ENCODE peak calls at places on chromosome 15, in ten cellular contexts. One of them, this sample, is unnamed.

GRCh38 chr15:52523192-52523591 is 5.5 kb downstream of the MYO5A start:
- DNase-seq in lower lobe of right lung: no peak
- DNase-seq in neural crest cell: no peak
- DNase-seq in pons: no peak
- DNase-seq in uterus: no peak
- DNase-seq in iris pigment epithelial cell: peak
- DNase-seq in RCC 7860: peak
- DNase-seq in activated effector memory CD4-positive, alpha-beta T cell treated with anti-CD3 and anti-CD28 coated beads, Interleukin-2, amount 50 U/mL, for 16 hours: no peak
- DNase-seq in fibroblast of mammary gland: peak
- DNase-seq in HEK293T: no peak
- DNase-seq in this sample: no peak

GRCh38 chr15:51030649-51031316 is 63.9 kb downstream of the TNFAIP8L3 start:
- DNase-seq in iris pigment epithelial cell: peak
- DNase-seq in pons: no peak
- DNase-seq in activated effector memory CD4-positive, alpha-beta T cell treated with anti-CD3 and anti-CD28 coated beads, Interleukin-2, amount 50 U/mL, for 16 hours: no peak
- DNase-seq in fibroblast of mammary gland: peak
- DNase-seq in lower lobe of right lung: no peak
- DNase-seq in uterus: no peak
- DNase-seq in neural crest cell: no peak
- DNase-seq in RCC 7860: peak
- DNase-seq in HEK293T: no peak
- DNase-seq in this sample: no peak

GRCh38 chr15:73633991-73634495 is 854 bp upstream of the NPTN start:
- DNase-seq in activated effector memory CD4-positive, alpha-beta T cell treated with anti-CD3 and anti-CD28 coated beads, Interleukin-2, amount 50 U/mL, for 16 hours: no peak
- DNase-seq in neural crest cell: no peak
- DNase-seq in uterus: no peak
- DNase-seq in HEK293T: no peak
- DNase-seq in RCC 7860: peak
- DNase-seq in fibroblast of mammary gland: peak
- DNase-seq in iris pigment epithelial cell: peak
- DNase-seq in lower lobe of right lung: no peak
- DNase-seq in pons: no peak
- DNase-seq in this sample: no peak

GRCh38 chr15:101445562-101446526 is 43.7 kb downstream of the PCSK6 start:
- DNase-seq in fibroblast of mammary gland: peak
- DNase-seq in neural crest cell: no peak
- DNase-seq in pons: no peak
- DNase-seq in HEK293T: no peak
- DNase-seq in lower lobe of right lung: no peak
- DNase-seq in uterus: no peak
- DNase-seq in iris pigment epithelial cell: peak
- DNase-seq in activated effector memory CD4-positive, alpha-beta T cell treated with anti-CD3 and anti-CD28 coated beads, Interleukin-2, amount 50 U/mL, for 16 hours: no peak
- DNase-seq in RCC 7860: no peak
- DNase-seq in this sample: no peak

GRCh38 chr15:78058401-78058935 is 19.0 kb downstream of the TBC1D2B start:
- DNase-seq in activated effector memory CD4-positive, alpha-beta T cell treated with anti-CD3 and anti-CD28 coated beads, Interleukin-2, amount 50 U/mL, for 16 hours: peak
- DNase-seq in pons: no peak
- DNase-seq in HEK293T: no peak
- DNase-seq in iris pigment epithelial cell: no peak
- DNase-seq in uterus: no peak
- DNase-seq in lower lobe of right lung: no peak
- DNase-seq in neural crest cell: no peak
- DNase-seq in fibroblast of mammary gland: no peak
- DNase-seq in RCC 7860: no peak
- DNase-seq in this sample: no peak

GRCh38 chr15:52518487-52518886 is 10.2 kb downstream of the MYO5A start:
- DNase-seq in fibroblast of mammary gland: no peak
- DNase-seq in iris pigment epithelial cell: no peak
- DNase-seq in activated effector memory CD4-positive, alpha-beta T cell treated with anti-CD3 and anti-CD28 coated beads, Interleukin-2, amount 50 U/mL, for 16 hours: no peak
- DNase-seq in HEK293T: no peak
- DNase-seq in neural crest cell: no peak
- DNase-seq in RCC 7860: no peak
- DNase-seq in lower lobe of right lung: no peak
- DNase-seq in uterus: no peak
- DNase-seq in pons: no peak
- DNase-seq in this sample: no peak

GRCh38 chr15:39887832-39888231 is 32.2 kb downstream of the GPR176 start:
- DNase-seq in iris pigment epithelial cell: peak
- DNase-seq in HEK293T: no peak
- DNase-seq in RCC 7860: peak
- DNase-seq in uterus: no peak
- DNase-seq in pons: peak
- DNase-seq in activated effector memory CD4-positive, alpha-beta T cell treated with anti-CD3 and anti-CD28 coated beads, Interleukin-2, amount 50 U/mL, for 16 hours: no peak
- DNase-seq in neural crest cell: no peak
- DNase-seq in fibroblast of mammary gland: peak
- DNase-seq in lower lobe of right lung: no peak
- DNase-seq in this sample: no peak

GRCh38 chr15:48062476-48062875 is 58.3 kb upstream of the SLC24A5 start:
- DNase-seq in activated effector memory CD4-positive, alpha-beta T cell treated with anti-CD3 and anti-CD28 coated beads, Interleukin-2, amount 50 U/mL, for 16 hours: no peak
- DNase-seq in lower lobe of right lung: no peak
- DNase-seq in pons: no peak
- DNase-seq in neural crest cell: no peak
- DNase-seq in uterus: no peak
- DNase-seq in HEK293T: peak
- DNase-seq in fibroblast of mammary gland: peak
- DNase-seq in RCC 7860: no peak
- DNase-seq in iris pigment epithelial cell: peak
- DNase-seq in this sample: no peak

GRCh38 chr15:76309561-76310330 is 1.5 kb downstream of the ETFA start:
- DNase-seq in RCC 7860: no peak
- DNase-seq in fibroblast of mammary gland: peak
- DNase-seq in pons: no peak
- DNase-seq in HEK293T: no peak
- DNase-seq in uterus: no peak
- DNase-seq in iris pigment epithelial cell: peak
- DNase-seq in neural crest cell: no peak
- DNase-seq in lower lobe of right lung: no peak
- DNase-seq in activated effector memory CD4-positive, alpha-beta T cell treated with anti-CD3 and anti-CD28 coated beads, Interleukin-2, amount 50 U/mL, for 16 hours: no peak
- DNase-seq in this sample: no peak

GRCh38 chr15:94094310-94094709 is 137.1 kb upstream of the MCTP2 start:
- DNase-seq in uterus: no peak
- DNase-seq in HEK293T: no peak
- DNase-seq in fibroblast of mammary gland: no peak
- DNase-seq in neural crest cell: no peak
- DNase-seq in iris pigment epithelial cell: no peak
- DNase-seq in activated effector memory CD4-positive, alpha-beta T cell treated with anti-CD3 and anti-CD28 coated beads, Interleukin-2, amount 50 U/mL, for 16 hours: no peak
- DNase-seq in RCC 7860: no peak
- DNase-seq in pons: no peak
- DNase-seq in lower lobe of right lung: no peak
- DNase-seq in this sample: no peak

GRCh38 chr15:33132722-33133345 is 61.7 kb downstream of the FMN1 start:
- DNase-seq in fibroblast of mammary gland: peak
- DNase-seq in lower lobe of right lung: no peak
- DNase-seq in RCC 7860: peak
- DNase-seq in pons: peak
- DNase-seq in activated effector memory CD4-positive, alpha-beta T cell treated with anti-CD3 and anti-CD28 coated beads, Interleukin-2, amount 50 U/mL, for 16 hours: no peak
- DNase-seq in uterus: no peak
- DNase-seq in neural crest cell: peak
- DNase-seq in HEK293T: peak
- DNase-seq in iris pigment epithelial cell: peak
- DNase-seq in this sample: peak

GRCh38 chr15:87873501-87873900 is 383.0 kb downstream of the NTRK3 start:
- DNase-seq in RCC 7860: no peak
- DNase-seq in fibroblast of mammary gland: no peak
- DNase-seq in pons: no peak
- DNase-seq in lower lobe of right lung: no peak
- DNase-seq in activated effector memory CD4-positive, alpha-beta T cell treated with anti-CD3 and anti-CD28 coated beads, Interleukin-2, amount 50 U/mL, for 16 hours: no peak
- DNase-seq in uterus: no peak
- DNase-seq in neural crest cell: no peak
- DNase-seq in iris pigment epithelial cell: no peak
- DNase-seq in HEK293T: no peak
- DNase-seq in this sample: no peak

GRCh38 chr15:31300981-31301686 is 25.5 kb upstream of the KLF13 start:
- DNase-seq in uterus: no peak
- DNase-seq in fibroblast of mammary gland: no peak
- DNase-seq in neural crest cell: no peak
- DNase-seq in lower lobe of right lung: no peak
- DNase-seq in activated effector memory CD4-positive, alpha-beta T cell treated with anti-CD3 and anti-CD28 coated beads, Interleukin-2, amount 50 U/mL, for 16 hours: peak
- DNase-seq in pons: no peak
- DNase-seq in RCC 7860: no peak
- DNase-seq in HEK293T: no peak
- DNase-seq in iris pigment epithelial cell: no peak
- DNase-seq in this sample: no peak

GRCh38 chr15:85726446-85726845 is 68.3 kb downstream of the KLHL25 start:
- DNase-seq in uterus: no peak
- DNase-seq in RCC 7860: no peak
- DNase-seq in fibroblast of mammary gland: peak
- DNase-seq in neural crest cell: no peak
- DNase-seq in HEK293T: no peak
- DNase-seq in lower lobe of right lung: no peak
- DNase-seq in iris pigment epithelial cell: no peak
- DNase-seq in activated effector memory CD4-positive, alpha-beta T cell treated with anti-CD3 and anti-CD28 coated beads, Interleukin-2, amount 50 U/mL, for 16 hours: no peak
- DNase-seq in pons: no peak
- DNase-seq in this sample: no peak

GRCh38 chr15:88932271-88932874 is 19.2 kb upstream of the MFGE8 start:
- DNase-seq in HEK293T: no peak
- DNase-seq in neural crest cell: no peak
- DNase-seq in lower lobe of right lung: no peak
- DNase-seq in RCC 7860: no peak
- DNase-seq in uterus: peak
- DNase-seq in fibroblast of mammary gland: peak
- DNase-seq in iris pigment epithelial cell: no peak
- DNase-seq in activated effector memory CD4-positive, alpha-beta T cell treated with anti-CD3 and anti-CD28 coated beads, Interleukin-2, amount 50 U/mL, for 16 hours: no peak
- DNase-seq in pons: peak
- DNase-seq in this sample: no peak

GRCh38 chr15:60062826-60063225 is 58.7 kb downstream of the FOXB1 start:
- DNase-seq in uterus: no peak
- DNase-seq in lower lobe of right lung: no peak
- DNase-seq in neural crest cell: no peak
- DNase-seq in iris pigment epithelial cell: peak
- DNase-seq in HEK293T: no peak
- DNase-seq in activated effector memory CD4-positive, alpha-beta T cell treated with anti-CD3 and anti-CD28 coated beads, Interleukin-2, amount 50 U/mL, for 16 hours: no peak
- DNase-seq in pons: no peak
- DNase-seq in fibroblast of mammary gland: peak
- DNase-seq in RCC 7860: no peak
- DNase-seq in this sample: no peak

GRCh38 chr15:58987036-58987435 is 427 bp upstream of the RNF111 start:
- DNase-seq in lower lobe of right lung: no peak
- DNase-seq in neural crest cell: no peak
- DNase-seq in iris pigment epithelial cell: peak
- DNase-seq in uterus: no peak
- DNase-seq in pons: no peak
- DNase-seq in RCC 7860: no peak
- DNase-seq in fibroblast of mammary gland: peak
- DNase-seq in activated effector memory CD4-positive, alpha-beta T cell treated with anti-CD3 and anti-CD28 coated beads, Interleukin-2, amount 50 U/mL, for 16 hours: no peak
- DNase-seq in HEK293T: no peak
- DNase-seq in this sample: no peak

GRCh38 chr15:73926191-73927002 is at the start of gene LOXL1:
- DNase-seq in HEK293T: peak
- DNase-seq in RCC 7860: peak
- DNase-seq in lower lobe of right lung: peak
- DNase-seq in uterus: peak
- DNase-seq in fibroblast of mammary gland: peak
- DNase-seq in neural crest cell: peak
- DNase-seq in activated effector memory CD4-positive, alpha-beta T cell treated with anti-CD3 and anti-CD28 coated beads, Interleukin-2, amount 50 U/mL, for 16 hours: no peak
- DNase-seq in pons: peak
- DNase-seq in iris pigment epithelial cell: peak
- DNase-seq in this sample: peak